ENCODE peak calls at places on chromosomes 2 and 18, in four cellular contexts. V, F, D and J are unnamed samples.

GRCh38 chr2:257429-257828 is 6.4 kb downstream of the SH3YL1 start:
- DNase-seq in F (no peak), D (no peak), V (no peak), J (no peak)

GRCh38 chr2:205079173-205079572 is 533.9 kb downstream of the PARD3B start:
- DNase-seq in D (no peak), F (no peak), V (no peak), J (no peak)

GRCh38 chr2:10495311-10495987 is 47.3 kb upstream of the ODC1 start:
- DNase-seq in F (no peak), V (no peak), D (no peak), J (peak; percentile 9)

GRCh38 chr2:122191331-122191730 is 435.9 kb downstream of the TSN start:
- DNase-seq in D (no peak), F (no peak), V (peak; percentile 7), J (peak; percentile 30)

GRCh38 chr2:136359121-136359965 is 241.4 kb upstream of the CXCR4 start:
- DNase-seq in D (no peak), V (peak; percentile 54), F (no peak), J (no peak)

GRCh38 chr2:34646901-34647300 is 1047.8 kb upstream of the FAM98A start:
- DNase-seq in D (no peak), V (no peak), F (no peak), J (no peak)

GRCh38 chr2:68320118-68320641 is 431 bp upstream of the CNRIP1 start:
- DNase-seq in V (no peak), F (peak; percentile 20), D (no peak), J (peak; percentile 70)

GRCh38 chr18:3649135-3649558 is 199.2 kb downstream of the TGIF1 start:
- DNase-seq in V (no peak), F (no peak), D (no peak), J (no peak)

GRCh38 chr2:3483227-3483985 is 35.9 kb downstream of the ADI1 start:
- DNase-seq in F (peak; percentile 93), V (no peak), D (no peak), J (peak; percentile 35)

GRCh38 chr2:162217596-162217995 is 25.6 kb downstream of the FAP start:
- DNase-seq in V (no peak), F (no peak), D (peak; percentile 16), J (no peak)

GRCh38 chr2:48247171-48247570 is 282.8 kb upstream of the STON1 start:
- DNase-seq in F (peak; percentile 5), D (no peak), V (no peak), J (no peak)

GRCh38 chr2:156088598-156088997 is 243.9 kb downstream of the NR4A2 start:
- DNase-seq in D (no peak), F (peak; percentile 14), V (no peak), J (peak; percentile 74)

GRCh38 chr2:74850816-74851566 is 17.1 kb downstream of the HK2 start:
- DNase-seq in F (peak; percentile 83), V (no peak), D (no peak), J (peak; percentile 37)

GRCh38 chr2:130720036-130720435 is 8.8 kb upstream of the GPR148 start:
- DNase-seq in V (no peak), D (no peak), F (no peak), J (peak; percentile 50)

GRCh38 chr2:56239437-56239836 is 55.6 kb downstream of the CCDC85A start:
- DNase-seq in V (no peak), D (no peak), F (peak; percentile 62), J (no peak)

GRCh38 chr2:69013837-69014796 is 1.1 kb downstream of the ANTXR1 start:
- DNase-seq in D (no peak), V (no peak), F (peak; percentile 57), J (no peak)

GRCh38 chr2:205685314-205686230 is 3.3 kb downstream of the NRP2 start:
- DNase-seq in D (no peak), V (no peak), F (peak; percentile 71), J (peak; percentile 50)

GRCh38 chr2:235654115-235654514 is 160.3 kb downstream of the AGAP1 start:
- DNase-seq in D (no peak), F (peak; percentile 60), V (no peak), J (no peak)

GRCh38 chr2:97968228-97968627 is 27.5 kb downstream of the TMEM131 start:
- DNase-seq in V (no peak), D (no peak), F (no peak), J (no peak)

GRCh38 chr2:126971481-126972271 is 73.0 kb downstream of the TEX51 start:
- DNase-seq in V (peak; percentile 55), F (peak; percentile 50), D (no peak), J (peak; percentile 34)
- H3K4me3 ChIP-seq in V (no peak overlapping the region), F (no peak overlapping the region), D (no peak overlapping the region), J (peak overlapping the region; percentile 25)

DNA sequence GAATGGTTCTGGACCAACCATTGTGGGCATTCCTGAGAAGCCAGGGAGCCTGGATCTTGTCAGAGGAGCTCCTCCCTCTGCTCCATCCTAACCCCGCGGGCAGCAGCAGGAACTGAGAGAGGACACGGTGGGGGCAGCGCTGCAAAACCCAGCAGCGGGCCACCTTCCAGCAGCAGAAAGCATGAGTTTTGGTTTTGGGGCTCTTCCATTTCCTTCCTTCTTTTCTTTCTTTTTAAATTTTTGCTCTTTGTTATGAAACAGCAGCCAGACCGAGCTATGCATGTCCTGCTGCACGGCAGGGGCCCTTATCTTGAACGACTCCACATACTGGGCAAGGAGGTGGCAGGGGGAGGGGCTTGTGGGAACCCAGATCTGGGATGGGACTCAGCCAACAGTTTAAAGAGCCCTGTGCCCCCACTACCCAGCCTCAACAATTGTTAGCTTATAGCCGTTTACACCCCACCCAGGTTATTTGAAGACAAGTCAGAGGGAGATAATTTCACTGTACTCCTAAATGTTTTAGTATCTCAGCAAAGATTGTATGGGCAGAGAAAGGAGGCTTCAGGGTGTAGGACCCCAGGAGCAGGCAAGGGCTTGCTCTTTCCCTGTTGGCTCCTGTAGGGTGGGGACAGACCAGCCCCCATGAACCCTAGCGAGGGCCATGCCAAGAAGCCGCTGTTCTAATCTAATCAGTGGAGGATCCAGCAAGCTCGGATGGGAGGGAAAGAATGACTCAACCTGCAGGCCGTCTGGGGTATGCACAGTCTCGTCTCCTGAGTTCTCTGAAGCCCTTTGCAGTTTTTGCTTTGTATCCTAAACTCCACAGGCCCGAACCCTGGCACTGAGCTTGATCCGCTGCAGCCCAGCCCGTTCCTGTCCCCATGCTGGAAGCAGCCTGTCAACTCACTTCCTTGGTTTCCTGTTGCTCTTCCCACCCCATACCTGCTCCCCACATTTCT is 75.3 kb downstream of the LRRFIP1 start:
- DNase-seq in V (no peak), D (no peak), F (peak; percentile 90), J (no peak)
- TF ChIP-seq CTCF in V (no peak), D (no peak), F (peak; percentile 22), J (no peak)

GRCh38 chr2:20446917-20447436 is at the start of gene RHOB:
- DNase-seq in D (peak; percentile 94), F (peak; percentile 97), V (peak; percentile 67), J (peak; percentile 92)

GRCh38 chr2:20446280-20446916 is 476 bp upstream of the RHOB start:
- DNase-seq in F (no peak), D (no peak), V (no peak), J (no peak)

GRCh38 chr2:20443276-20443920 is 3.5 kb upstream of the RHOB start:
- DNase-seq in V (peak; percentile 55), F (no peak), D (no peak), J (peak; percentile 58)

GRCh38 chr2:20444993-20445910 is 1.6 kb upstream of the RHOB start:
- DNase-seq in F (no peak), D (no peak), V (no peak), J (no peak)

DNA sequence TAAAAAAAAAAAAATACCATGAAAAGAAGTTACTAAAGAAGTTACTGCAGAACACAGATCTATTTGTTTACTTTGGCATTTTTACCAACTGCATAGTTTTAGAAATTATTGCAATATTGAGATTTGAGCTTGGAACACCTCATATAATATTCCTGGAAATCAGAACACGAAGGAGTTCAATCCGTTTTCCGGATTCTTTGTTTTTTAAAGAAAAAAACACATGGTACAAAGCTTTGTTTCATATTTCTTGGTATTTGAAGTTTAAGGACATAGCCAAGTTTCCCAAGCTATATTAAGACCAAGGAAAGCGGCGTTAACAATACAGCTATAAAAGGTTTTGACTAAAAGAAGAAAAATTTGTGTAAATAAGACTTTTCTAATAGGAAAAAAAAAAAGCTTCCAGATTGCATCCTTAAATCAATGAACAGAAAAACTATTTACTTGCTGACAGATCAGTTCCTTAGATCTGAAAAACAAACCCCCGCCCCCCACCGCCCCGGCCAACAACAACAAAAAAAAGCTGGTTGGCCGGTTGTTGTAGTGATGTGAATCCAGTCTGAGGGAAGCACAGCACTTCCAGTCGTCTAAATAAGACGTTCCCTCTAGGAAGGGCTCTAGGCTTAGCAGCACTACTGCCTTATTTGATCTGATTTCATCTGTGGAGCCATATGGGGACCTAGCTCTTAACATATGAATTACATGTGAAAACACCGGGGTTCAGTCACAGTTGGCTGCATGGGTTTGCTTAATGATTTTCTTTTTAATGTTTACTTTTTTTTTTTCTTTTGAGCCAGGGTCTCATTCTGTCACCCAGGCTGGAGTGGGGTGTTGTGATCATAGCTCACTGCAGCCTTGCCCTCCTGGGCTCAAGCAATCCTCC is 2.5 kb upstream of the RHOB start:
- DNase-seq in D (no peak), F (no peak), V (no peak), J (no peak)
- H3K4me3 ChIP-seq in D (no peak overlapping the region), F (peak overlapping the region; percentile 23), V (no peak overlapping the region), J (no peak overlapping the region)

DNA sequence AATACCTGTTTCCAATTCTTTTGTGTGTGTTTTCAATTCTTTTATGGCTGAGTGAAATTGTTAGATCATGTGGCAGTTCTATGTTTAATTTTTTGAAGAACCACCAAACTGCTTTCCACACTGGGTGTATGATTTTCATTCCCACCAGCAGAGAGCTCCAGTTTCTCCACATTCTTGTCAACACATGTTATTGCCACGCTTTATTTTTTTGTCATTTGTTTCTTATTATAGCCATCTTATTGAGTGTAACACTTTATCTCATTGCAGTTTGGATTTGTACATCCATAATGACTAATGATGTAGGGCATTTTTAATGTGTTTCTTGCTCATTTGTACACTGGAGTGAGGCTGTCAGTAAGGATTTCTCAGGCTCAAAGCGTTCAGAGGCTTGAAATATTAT is 184.3 kb downstream of the PIEZO2 start:
- DNase-seq in D (no peak), V (no peak), F (no peak), J (no peak)
- TF ChIP-seq CTCF in D (no peak), V (no peak), F (peak; percentile 26), J (no peak)

DNA sequence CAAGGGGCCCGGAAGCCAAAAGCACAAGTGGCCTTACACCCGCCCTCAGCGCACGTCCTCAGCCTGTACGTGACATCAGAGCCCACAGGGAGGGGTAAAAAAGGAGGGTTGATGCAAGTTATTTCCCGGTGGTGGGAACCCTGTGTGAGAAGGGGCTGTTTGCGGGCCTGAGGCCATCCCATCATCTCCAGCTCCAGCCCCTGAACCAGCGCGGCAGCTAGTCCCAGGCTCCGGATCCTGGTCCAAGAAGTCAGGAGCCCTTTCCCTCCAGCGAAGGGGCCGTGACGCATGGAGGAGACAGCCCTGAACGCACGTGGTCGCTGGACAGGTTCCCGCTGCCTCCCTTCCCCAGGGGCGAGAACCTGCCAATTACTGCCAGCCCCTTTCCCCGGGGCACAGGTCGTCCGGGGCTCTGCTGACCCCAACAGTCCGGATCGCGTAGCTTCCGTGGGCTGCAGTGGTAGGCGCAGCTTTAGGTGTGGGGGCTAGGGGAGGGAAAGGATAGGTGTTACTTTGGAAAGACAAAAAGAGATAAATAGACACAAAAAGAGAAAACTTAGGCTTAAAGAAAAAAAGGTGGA is 1.3 kb upstream of the LRP2 start:
- DNase-seq in D (no peak), F (no peak), V (no peak), J (peak; percentile 7)
- H3K4me3 ChIP-seq in D (no peak overlapping the region), F (peak overlapping the region; percentile 44), V (no peak overlapping the region), J (peak overlapping the region; percentile 35)

GRCh38 chr2:159133795-159134194 is 152.7 kb downstream of the WDSUB1 start:
- DNase-seq in V (no peak), D (no peak), F (no peak), J (no peak)
- TF ChIP-seq CTCF in V (peak; percentile 30), D (no peak), F (peak; percentile 24), J (no peak)